ENCODE peak calls at places on chromosomes 7 and 10, in seven cellular contexts. A is heart right ventricle, D is tibial nerve, L is thoracic aorta, U is astrocyte of the spinal cord, S is ovary, I is pancreas. M is an unnamed sample.

GRCh38 chr7:135792866-135793265 is 44.3 kb upstream of the FAM180A start:
- DNase-seq in A (no peak), D (no peak), L (no peak), U (no peak), S (no peak), I (no peak), M (no peak)

GRCh38 chr10:7399533-7399932 is 11.3 kb downstream of the SFMBT2 start:
- DNase-seq in A (no peak), D (no peak), L (no peak), U (no peak), S (no peak), I (no peak), M (no peak)

GRCh38 chr10:126104767-126105166 is 208.4 kb downstream of the FANK1 start:
- DNase-seq in A (no peak), D (no peak), L (no peak), U (no peak), S (peak), I (no peak), M (no peak)

GRCh38 chr7:51350195-51350896 is 33.7 kb upstream of the COBL start:
- DNase-seq in A (no peak), D (no peak), L (no peak), U (peak), S (no peak), I (no peak), M (peak)

GRCh38 chr10:16893664-16894063 is 76.4 kb upstream of the RSU1 start:
- DNase-seq in A (no peak), D (no peak), L (no peak), U (no peak), S (no peak), I (no peak), M (no peak)

GRCh38 chr10:96358851-96359540 is at the start of gene OPALIN:
- DNase-seq in A (no peak), D (no peak), L (no peak), U (no peak), S (no peak), I (no peak), M (no peak)

GRCh38 chr7:52639126-52639525 is 396.3 kb upstream of the POM121L12 start:
- DNase-seq in A (no peak), D (no peak), L (no peak), U (peak), S (no peak), I (no peak), M (no peak)

GRCh38 chr7:129607471-129608120 is 3.9 kb upstream of the NRF1 start:
- DNase-seq in A (no peak), D (no peak), L (no peak), U (peak), S (no peak), I (no peak), M (no peak)

GRCh38 chr7:47485640-47486435 is 96.1 kb downstream of the TNS3 start:
- DNase-seq in A (peak), D (no peak), L (no peak), U (no peak), S (no peak), I (peak), M (no peak)

GRCh38 chr7:36288501-36288900 is 101.2 kb upstream of the ANLN start:
- DNase-seq in A (no peak), D (no peak), L (no peak), U (no peak), S (no peak), I (no peak), M (no peak)

GRCh38 chr7:140752533-140752932 is 56.0 kb downstream of the NDUFB2 start:
- DNase-seq in A (no peak), D (no peak), L (no peak), U (no peak), S (no peak), I (no peak), M (no peak)

GRCh38 chr7:33862946-33863814 is 42.2 kb upstream of the BMPER start:
- DNase-seq in A (peak), D (no peak), L (no peak), U (no peak), S (no peak), I (no peak), M (no peak)

GRCh38 chr7:91812388-91812787 is 68.1 kb downstream of the MTERF1 start:
- DNase-seq in A (no peak), D (no peak), L (no peak), U (no peak), S (no peak), I (no peak), M (no peak)

GRCh38 chr7:90320014-90320413 is 1.1 kb downstream of the FAM237B start:
- DNase-seq in A (no peak), D (no peak), L (no peak), U (no peak), S (no peak), I (no peak), M (no peak)

GRCh38 chr7:90320418-90320800 is 695 bp downstream of the FAM237B start:
- DNase-seq in A (no peak), D (no peak), L (no peak), U (no peak), S (no peak), I (no peak), M (no peak)

GRCh38 chr7:90322837-90323236 is 1.7 kb upstream of the FAM237B start:
- DNase-seq in A (no peak), D (no peak), L (no peak), U (no peak), S (no peak), I (no peak), M (no peak)

GRCh38 chr7:90326500-90326899 is 5.4 kb upstream of the FAM237B start:
- DNase-seq in A (no peak), D (no peak), L (no peak), U (no peak), S (no peak), I (no peak), M (no peak)

DNA sequence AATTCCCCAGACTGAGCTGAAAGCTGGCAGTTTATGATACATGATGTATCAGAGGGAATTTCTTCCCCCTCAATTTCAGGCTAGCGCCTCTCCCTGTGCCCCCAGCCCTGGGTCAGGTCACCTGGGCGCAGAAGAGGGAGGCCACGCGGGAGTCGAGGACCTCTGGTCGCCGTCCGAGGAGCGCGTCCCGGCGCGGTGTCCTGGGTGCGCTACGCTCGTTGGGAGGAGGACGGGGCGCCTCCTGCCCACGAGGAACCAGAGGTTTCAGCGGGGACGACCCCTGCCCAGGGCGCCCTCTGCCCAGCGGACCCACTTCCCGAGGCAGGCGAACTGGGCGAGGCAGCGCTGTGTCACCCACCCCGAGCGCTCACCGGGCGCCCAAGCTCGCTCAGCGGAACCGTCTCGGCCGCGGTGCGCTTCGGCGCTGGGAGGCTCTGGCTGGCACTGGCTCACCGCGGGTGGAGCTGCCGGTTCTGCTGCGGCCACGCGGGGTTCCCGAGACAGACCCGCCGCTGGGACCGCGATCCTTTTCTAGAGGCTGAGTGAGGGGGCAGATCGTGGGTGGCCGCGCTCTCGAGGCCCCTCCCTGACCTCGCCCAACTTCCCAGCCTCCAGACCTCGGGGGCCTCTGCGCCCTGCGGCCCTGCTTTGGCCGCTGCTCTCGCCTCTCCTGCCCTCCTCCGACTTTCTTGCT is at the start of gene FAM237B:
- DNase-seq in A (no peak), D (no peak), L (no peak), U (peak), S (no peak), I (no peak), M (no peak)
- H3K4me3 ChIP-seq in A (peak), D (peak), L (peak), U (peak), S (no peak), I (peak), M (no peak)

DNA sequence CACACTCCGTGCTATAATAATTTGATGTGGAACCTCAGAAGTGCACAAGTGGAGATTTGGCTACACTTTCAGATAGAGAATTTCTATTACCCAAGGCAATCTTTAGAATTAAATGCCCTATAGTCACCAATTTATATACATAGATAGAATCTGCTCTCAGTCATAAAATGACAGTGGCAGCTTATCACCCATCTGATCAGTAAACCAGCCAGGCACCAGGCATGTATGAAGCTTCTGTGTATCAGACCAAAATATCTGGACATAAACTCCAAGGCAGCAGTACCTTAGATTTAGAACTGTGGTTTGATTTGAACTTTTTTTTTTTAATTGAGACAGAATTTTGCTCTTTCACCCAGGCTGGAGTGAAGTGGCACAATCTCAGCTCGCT is 180.9 kb downstream of the IPMK start:
- DNase-seq in A (no peak), D (no peak), L (no peak), U (no peak), S (no peak), I (no peak), M (no peak)
- TF ChIP-seq CTCF in A (no peak), D (no peak), L (no peak), U (no peak), S (no peak), I (no peak), M (no peak)

GRCh38 chr10:29946614-29946952 is 112.8 kb downstream of the JCAD start:
- DNase-seq in A (no peak), D (no peak), L (no peak), U (no peak), S (no peak), I (no peak), M (no peak)
- H3K4me3 ChIP-seq in A (no peak), D (no peak), L (no peak), U (no peak), S (no peak), I (no peak), M (no peak)

GRCh38 chr10:101290415-101290814 is 61.2 kb upstream of the LBX1 start:
- DNase-seq in A (no peak), D (no peak), L (no peak), U (no peak), S (no peak), I (no peak), M (no peak)

GRCh38 chr10:101286248-101287046 is 57.2 kb upstream of the LBX1 start:
- DNase-seq in A (no peak), D (no peak), L (no peak), U (no peak), S (no peak), I (no peak), M (no peak)

GRCh38 chr10:101289541-101289940 is 60.3 kb upstream of the LBX1 start:
- DNase-seq in A (no peak), D (no peak), L (no peak), U (no peak), S (no peak), I (no peak), M (no peak)

GRCh38 chr10:101287183-101287830 is 58.0 kb upstream of the LBX1 start:
- DNase-seq in A (no peak), D (no peak), L (no peak), U (no peak), S (no peak), I (no peak), M (no peak)

GRCh38 chr10:101287922-101288638 is 58.8 kb upstream of the LBX1 start:
- DNase-seq in A (no peak), D (no peak), L (no peak), U (no peak), S (no peak), I (no peak), M (peak)
- TF ChIP-seq CTCF in A (peak), D (no peak), L (no peak), U (peak), S (no peak), I (no peak), M (no peak)

M was measured in mucosa of descending colon.